ENCODE peak calls at places on chromosomes 6 and 20, in four cellular contexts. One of them, this sample, is unnamed.

GRCh38 chr6:46781478-46782378 is 11.5 kb upstream of the MEP1A start:
- DNase-seq in WTC11: peak; percentile 29
- DNase-seq in K562: peak; percentile 69
- DNase-seq in HepG2: peak; percentile 67
- DNase-seq in this sample: peak; percentile 6

GRCh38 chr20:14775778-14776177 is 438.4 kb upstream of the FLRT3 start:
- DNase-seq in HepG2: peak; percentile 64
- DNase-seq in WTC11: no peak
- DNase-seq in K562: no peak
- DNase-seq in this sample: no peak

GRCh38 chr20:60589624-60590023 is 631.4 kb downstream of the CDH26 start:
- DNase-seq in HepG2: no peak
- DNase-seq in WTC11: peak; percentile 46
- DNase-seq in K562: peak; percentile 37
- DNase-seq in this sample: no peak

GRCh38 chr20:2619961-2620595 is 32.4 kb upstream of the NOP56 start:
- DNase-seq in K562: no peak
- DNase-seq in HepG2: peak; percentile 21
- DNase-seq in WTC11: no peak
- DNase-seq in this sample: peak; percentile 29

GRCh38 chr20:22471156-22471836 is 113.1 kb downstream of the FOXA2 start:
- DNase-seq in K562: no peak
- DNase-seq in HepG2: peak; percentile 72
- DNase-seq in WTC11: no peak
- DNase-seq in this sample: peak; percentile 93

GRCh38 chr20:62312662-62312977 is 9.8 kb downstream of the ADRM1 start:
- DNase-seq in K562: no peak
- DNase-seq in WTC11: no peak
- DNase-seq in HepG2: no peak
- DNase-seq in this sample: no peak

GRCh38 chr20:48621256-48622078 is 206.3 kb downstream of the PREX1 start:
- DNase-seq in K562: peak; percentile 27
- DNase-seq in WTC11: no peak
- DNase-seq in HepG2: no peak
- DNase-seq in this sample: peak; percentile 62

GRCh38 chr20:35353646-35354045 is 58.1 kb downstream of the UQCC1 start:
- DNase-seq in WTC11: no peak
- DNase-seq in K562: no peak
- DNase-seq in HepG2: no peak
- DNase-seq in this sample: no peak

GRCh38 chr6:168666751-168667427 is 225.9 kb downstream of the SMOC2 start:
- DNase-seq in HepG2: no peak
- DNase-seq in WTC11: no peak
- DNase-seq in K562: no peak
- DNase-seq in this sample: no peak

GRCh38 chr6:2181567-2181966 is 63.8 kb downstream of the GMDS start:
- DNase-seq in K562: no peak
- DNase-seq in HepG2: no peak
- DNase-seq in WTC11: no peak
- DNase-seq in this sample: no peak

GRCh38 chr6:68978411-68978810 is 343.3 kb downstream of the ADGRB3 start:
- DNase-seq in K562: no peak
- DNase-seq in WTC11: no peak
- DNase-seq in HepG2: no peak
- DNase-seq in this sample: no peak

GRCh38 chr20:15643713-15644112 is 929.5 kb downstream of the KIF16B start:
- DNase-seq in HepG2: peak; percentile 16
- DNase-seq in WTC11: no peak
- DNase-seq in K562: no peak
- DNase-seq in this sample: peak; percentile 37

DNA sequence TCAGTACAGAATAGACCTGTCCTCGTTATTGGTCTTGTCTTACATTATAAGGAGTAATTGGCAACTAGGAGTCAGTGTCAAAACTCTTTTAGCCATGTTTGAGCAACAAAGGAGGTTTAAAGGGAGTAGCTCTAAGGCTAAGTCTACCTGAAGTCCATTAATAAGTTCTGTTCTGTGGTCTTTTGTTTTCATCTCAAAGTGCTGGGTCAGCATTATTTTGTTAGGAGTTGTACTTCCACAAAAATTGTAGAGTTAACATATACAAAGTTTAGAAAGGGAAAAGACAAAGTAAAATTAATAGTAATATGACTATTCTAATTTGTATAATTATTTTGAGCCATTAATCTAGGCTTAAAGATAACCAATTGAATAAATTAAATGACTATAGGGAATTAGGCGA is 12.7 kb upstream of the SENP6 start:
- DNase-seq in K562: no peak
- DNase-seq in HepG2: no peak
- DNase-seq in WTC11: no peak
- DNase-seq in this sample: no peak
- TF ChIP-seq NR3C1 in K562: no peak
- TF ChIP-seq NR3C1 in HepG2: no peak
- TF ChIP-seq NR3C1 in WTC11: no peak
- TF ChIP-seq NR3C1 in this sample: no peak

GRCh38 chr6:144635051-144635450 is 349.9 kb downstream of the UTRN start:
- DNase-seq in K562: no peak
- DNase-seq in HepG2: peak; percentile 35
- DNase-seq in WTC11: no peak
- DNase-seq in this sample: no peak
- TF ChIP-seq NR3C1 in K562: no peak
- TF ChIP-seq NR3C1 in HepG2: no peak
- TF ChIP-seq NR3C1 in WTC11: no peak
- TF ChIP-seq NR3C1 in this sample: no peak

DNA sequence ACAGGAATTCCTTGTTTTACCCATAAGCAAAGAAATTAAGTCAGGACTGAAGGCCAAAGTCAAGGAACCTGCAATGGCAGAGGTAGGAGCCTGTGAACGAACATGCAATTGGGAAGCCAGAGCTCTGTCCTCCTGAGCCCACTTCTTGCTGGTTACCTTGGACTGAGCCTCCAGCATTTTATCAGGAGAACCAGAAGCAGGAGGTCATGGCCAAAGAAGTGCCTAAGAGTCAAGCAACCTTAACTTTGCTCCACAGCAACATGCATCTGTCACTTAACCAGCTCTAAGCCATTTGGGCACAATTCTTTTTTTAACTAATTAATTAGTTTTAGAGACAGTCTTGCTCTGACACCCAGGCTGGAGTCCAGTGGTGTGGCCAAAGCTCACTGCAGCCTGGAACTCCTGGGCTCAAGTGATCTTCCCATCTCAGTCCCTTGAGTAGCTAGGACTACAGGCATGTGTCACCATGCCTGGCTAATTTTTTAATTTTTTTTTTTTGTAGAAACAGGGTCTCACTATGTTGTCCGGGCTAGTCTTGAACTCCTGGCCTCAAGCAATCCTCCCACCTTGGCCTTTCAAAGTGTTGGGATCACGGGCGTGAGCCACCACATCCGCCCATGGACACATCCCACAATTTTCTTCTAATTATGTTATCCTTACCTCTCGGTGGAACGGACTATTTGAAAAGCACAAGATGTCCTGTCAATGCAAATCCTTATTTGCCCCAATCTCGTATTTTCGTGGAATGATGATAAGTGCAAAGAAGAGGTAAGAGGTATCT is 334.2 kb downstream of the CD83 start:
- DNase-seq in K562: peak; percentile 85
- DNase-seq in HepG2: no peak
- DNase-seq in WTC11: no peak
- DNase-seq in this sample: no peak
- TF ChIP-seq NR3C1 in K562: no peak
- TF ChIP-seq NR3C1 in HepG2: no peak
- TF ChIP-seq NR3C1 in WTC11: no peak
- TF ChIP-seq NR3C1 in this sample: no peak

GRCh38 chr20:46117704-46118467 is at the start of gene CD40:
- DNase-seq in HepG2: peak; percentile 71
- DNase-seq in WTC11: peak; percentile 95
- DNase-seq in K562: peak; percentile 87
- DNase-seq in this sample: peak; percentile 72

GRCh38 chr20:46119547-46119946 is 1.4 kb downstream of the CD40 start:
- DNase-seq in HepG2: no peak
- DNase-seq in WTC11: no peak
- DNase-seq in K562: no peak
- DNase-seq in this sample: no peak

GRCh38 chr20:46119028-46119546 is 973 bp downstream of the CD40 start:
- DNase-seq in K562: no peak
- DNase-seq in HepG2: no peak
- DNase-seq in WTC11: no peak
- DNase-seq in this sample: no peak

GRCh38 chr20:46120136-46120535 is 2.0 kb downstream of the CD40 start:
- DNase-seq in K562: no peak
- DNase-seq in HepG2: no peak
- DNase-seq in WTC11: no peak
- DNase-seq in this sample: no peak

DNA sequence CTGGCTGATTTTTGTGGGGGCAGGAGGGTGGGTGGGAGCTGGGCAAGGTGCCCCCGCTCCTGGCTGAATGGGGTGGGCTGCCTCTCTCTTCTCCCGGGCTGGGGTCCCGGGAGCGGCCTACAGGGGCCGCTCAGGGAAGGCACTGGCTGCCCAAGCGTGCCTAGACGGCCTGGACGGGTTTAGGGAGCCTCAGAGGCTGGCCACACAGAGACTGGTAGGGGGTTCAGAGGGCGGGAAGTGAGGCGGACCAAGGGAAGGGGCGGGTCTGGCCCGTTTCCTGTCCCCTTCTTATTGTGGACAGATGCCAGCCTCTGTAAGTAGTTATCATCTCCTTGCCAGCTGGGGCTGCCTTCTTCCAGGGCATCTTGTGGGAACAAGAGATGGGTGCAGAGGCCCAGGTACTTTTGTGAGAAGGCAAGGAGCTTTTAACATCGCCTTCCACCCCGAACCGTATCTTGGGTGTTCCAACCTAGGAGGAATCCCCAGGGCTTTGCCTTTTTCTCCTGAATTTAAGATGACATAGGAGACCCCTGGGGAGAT is 437 bp downstream of the CD40 start:
- DNase-seq in K562: no peak
- DNase-seq in WTC11: peak; percentile 57
- DNase-seq in HepG2: no peak
- DNase-seq in this sample: no peak
- TF ChIP-seq NR3C1 in K562: no peak
- TF ChIP-seq NR3C1 in WTC11: no peak
- TF ChIP-seq NR3C1 in HepG2: no peak
- TF ChIP-seq NR3C1 in this sample: no peak

GRCh38 chr6:85797993-85798392 is 155.3 kb upstream of the SYNCRIP start:
- DNase-seq in WTC11: no peak
- DNase-seq in K562: no peak
- DNase-seq in HepG2: no peak
- DNase-seq in this sample: no peak

GRCh38 chr6:85795966-85796365 is 153.3 kb upstream of the SYNCRIP start:
- DNase-seq in HepG2: no peak
- DNase-seq in K562: no peak
- DNase-seq in WTC11: no peak
- DNase-seq in this sample: no peak

DNA sequence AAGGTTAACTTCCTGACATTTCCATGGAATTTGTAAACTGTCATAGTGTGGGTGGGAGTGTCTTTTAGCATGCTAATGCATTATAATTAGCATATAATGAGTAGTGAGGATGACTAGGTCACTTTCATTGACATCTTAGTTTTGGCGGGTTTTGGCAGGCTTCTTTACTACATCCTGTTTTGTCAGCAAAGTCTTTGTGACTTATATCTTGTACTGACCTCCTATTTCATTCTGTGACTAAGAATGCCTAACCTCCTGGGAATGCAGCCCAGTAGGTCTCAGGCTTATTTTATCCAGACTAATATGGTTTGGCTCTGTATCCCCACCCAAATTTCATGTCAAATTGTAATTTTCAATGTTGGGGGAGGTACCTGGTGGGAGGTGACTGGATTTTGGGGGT is 149.6 kb upstream of the SYNCRIP start:
- DNase-seq in WTC11: no peak
- DNase-seq in K562: no peak
- DNase-seq in HepG2: no peak
- DNase-seq in this sample: no peak
- TF ChIP-seq NR3C1 in WTC11: no peak
- TF ChIP-seq NR3C1 in K562: no peak
- TF ChIP-seq NR3C1 in HepG2: no peak
- TF ChIP-seq NR3C1 in this sample: no peak

GRCh38 chr6:31727717-31728671 is 1.1 kb downstream of the DDAH2 start:
- DNase-seq in K562: no peak
- DNase-seq in HepG2: no peak
- DNase-seq in WTC11: no peak
- DNase-seq in this sample: no peak
- TF ChIP-seq NR3C1 in K562: no peak
- TF ChIP-seq NR3C1 in HepG2: no peak
- TF ChIP-seq NR3C1 in WTC11: no peak
- TF ChIP-seq NR3C1 in this sample: no peak

GRCh38 chr20:46634528-46634927 is 16.7 kb downstream of the SLC13A3 start:
- DNase-seq in HepG2: no peak
- DNase-seq in WTC11: no peak
- DNase-seq in K562: peak; percentile 11
- DNase-seq in this sample: no peak

GRCh38 chr20:46630336-46630735 is 20.9 kb downstream of the SLC13A3 start:
- DNase-seq in WTC11: no peak
- DNase-seq in K562: no peak
- DNase-seq in HepG2: no peak
- DNase-seq in this sample: no peak

GRCh38 chr20:46631212-46631869 is 19.9 kb downstream of the SLC13A3 start:
- DNase-seq in K562: peak; percentile 57
- DNase-seq in WTC11: no peak
- DNase-seq in HepG2: peak; percentile 98
- DNase-seq in this sample: peak; percentile 17

GRCh38 chr20:46629341-46629740 is 21.9 kb downstream of the SLC13A3 start:
- DNase-seq in K562: no peak
- DNase-seq in HepG2: no peak
- DNase-seq in WTC11: no peak
- DNase-seq in this sample: no peak

DNA sequence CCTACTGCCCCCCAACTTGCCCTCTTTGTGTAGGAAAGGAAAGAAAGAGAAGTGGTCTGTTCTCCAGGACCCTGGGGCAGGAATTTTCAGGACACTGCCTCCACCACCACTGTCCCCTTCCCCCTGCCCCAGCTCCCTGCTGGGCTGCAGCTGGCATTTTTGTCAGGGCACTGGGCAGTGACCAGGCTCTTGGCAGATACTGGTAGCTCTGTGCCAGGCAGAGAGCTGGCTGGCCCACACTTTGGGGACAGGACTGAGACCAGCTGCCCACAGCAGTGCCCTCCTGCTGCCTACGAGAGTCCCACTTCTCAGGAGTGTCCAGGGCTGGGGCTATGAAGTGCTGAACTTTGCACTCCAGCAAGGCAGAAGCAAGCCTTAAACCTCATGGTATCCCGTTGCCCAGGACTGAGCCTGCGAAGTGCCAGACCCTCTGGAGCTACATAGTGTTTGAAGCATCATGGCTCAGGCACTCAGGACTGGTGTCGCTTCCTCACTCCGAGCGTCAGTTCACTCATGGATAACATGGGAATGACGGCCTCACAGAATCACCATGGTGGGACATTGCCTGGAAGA is 19.3 kb downstream of the SLC13A3 start:
- DNase-seq in WTC11: no peak
- DNase-seq in HepG2: no peak
- DNase-seq in K562: no peak
- DNase-seq in this sample: no peak
- TF ChIP-seq NR3C1 in WTC11: no peak
- TF ChIP-seq NR3C1 in HepG2: no peak
- TF ChIP-seq NR3C1 in K562: no peak
- TF ChIP-seq NR3C1 in this sample: no peak

This sample was measured in A549.